ENCODE peak calls at places on chromosomes 1 and 21, in five cellular contexts. L, K, W, C and J are unnamed samples.

GRCh38 chr1:178096421-178096820 is 2.5 kb downstream of the RASAL2 start:
- DNase-seq in L (peak), K (no peak), W (no peak), C (no peak), J (no peak)

GRCh38 chr1:28259935-28260802 is 851 bp downstream of the SESN2 start:
- DNase-seq in L (peak), K (no peak), W (peak), C (peak), J (peak)

GRCh38 chr1:7116001-7116400 is 330.7 kb downstream of the CAMTA1 start:
- DNase-seq in L (no peak), K (no peak), W (no peak), C (no peak), J (no peak)

GRCh38 chr1:83725735-83726360 is 273.1 kb downstream of the TTLL7 start:
- DNase-seq in L (no peak), K (no peak), W (no peak), C (no peak), J (no peak)

GRCh38 chr1:224106568-224107281 is 7.2 kb upstream of the FBXO28 start:
- DNase-seq in L (peak), K (no peak), W (no peak), C (no peak), J (no peak)

GRCh38 chr1:169601096-169601881 is 15.0 kb upstream of the F5 start:
- DNase-seq in L (peak), K (no peak), W (no peak), C (no peak), J (no peak)

GRCh38 chr1:1629430-1630190 is 2.4 kb upstream of the MMP23B start:
- DNase-seq in L (no peak), K (no peak), W (no peak), C (peak), J (peak)

GRCh38 chr1:208201241-208201640 is 42.9 kb downstream of the PLXNA2 start:
- DNase-seq in L (peak), K (no peak), W (no peak), C (no peak), J (no peak)

GRCh38 chr1:8533907-8534306 is 216.0 kb downstream of the SLC45A1 start:
- DNase-seq in L (no peak), K (no peak), W (no peak), C (no peak), J (no peak)

GRCh38 chr1:43441166-43441893 is 12.4 kb downstream of the HYI start:
- DNase-seq in L (no peak), K (no peak), W (no peak), C (no peak), J (peak)

GRCh38 chr1:59484090-59484489 is 187.2 kb downstream of the FGGY start:
- DNase-seq in L (peak), K (no peak), W (no peak), C (no peak), J (no peak)

GRCh38 chr1:45669379-45669778 is 17.0 kb downstream of the GPBP1L1 start:
- DNase-seq in L (peak), K (no peak), W (no peak), C (no peak), J (no peak)

GRCh38 chr21:32520885-32521735 is 64.2 kb downstream of the TCP10L start:
- DNase-seq in L (peak), K (peak), W (peak), C (no peak), J (peak)

GRCh38 chr1:248243204-248243603 is 12.0 kb downstream of the OR2M4 start:
- DNase-seq in L (peak), K (peak), W (no peak), C (no peak), J (no peak)

GRCh38 chr1:2633936-2634491 is 1.2 kb upstream of the MMEL1 start:
- DNase-seq in L (no peak), K (no peak), W (no peak), C (peak), J (peak)

GRCh38 chr1:239053269-239053668 is 333.1 kb upstream of the CHRM3 start:
- DNase-seq in L (no peak), K (no peak), W (no peak), C (no peak), J (no peak)

GRCh38 chr1:198631292-198631691 is 7.5 kb upstream of the PTPRC start:
- DNase-seq in L (no peak), K (no peak), W (no peak), C (no peak), J (no peak)

GRCh38 chr1:106755682-106756406 is 300.6 kb upstream of the PRMT6 start:
- DNase-seq in L (peak), K (no peak), W (no peak), C (no peak), J (no peak)

GRCh38 chr1:59322394-59323179 is 25.7 kb downstream of the FGGY start:
- DNase-seq in L (no peak), K (no peak), W (no peak), C (no peak), J (no peak)

GRCh38 chr1:153360190-153360589 is 2.5 kb downstream of the S100A9 start:
- DNase-seq in L (no peak), K (no peak), W (no peak), C (no peak), J (peak)

GRCh38 chr1:59504281-59504680 is 207.4 kb downstream of the FGGY start:
- DNase-seq in L (no peak), K (no peak), W (no peak), C (no peak), J (no peak)

GRCh38 chr1:171794085-171794484 is 12.6 kb downstream of the METTL13 start:
- DNase-seq in L (peak), K (no peak), W (no peak), C (no peak), J (no peak)

GRCh38 chr1:179077396-179077795 is 4.5 kb upstream of the TOR3A start:
- DNase-seq in L (peak), K (no peak), W (no peak), C (no peak), J (no peak)

GRCh38 chr1:11924334-11925195 is 1.7 kb downstream of the KIAA2013 start:
- DNase-seq in L (no peak), K (no peak), W (no peak), C (no peak), J (no peak)

GRCh38 chr1:110346690-110347089 is 7.5 kb downstream of the RBM15 start:
- DNase-seq in L (no peak), K (no peak), W (no peak), C (no peak), J (no peak)

GRCh38 chr1:10829067-10829818 is 32.8 kb upstream of the CASZ1 start:
- DNase-seq in L (no peak), K (no peak), W (no peak), C (no peak), J (no peak)

GRCh38 chr1:207781312-207781711 is 29.5 kb downstream of the CD46 start:
- DNase-seq in L (no peak), K (no peak), W (no peak), C (no peak), J (no peak)

GRCh38 chr1:193562121-193562520 is 375.7 kb upstream of the B3GALT2 start:
- DNase-seq in L (no peak), K (no peak), W (no peak), C (no peak), J (no peak)

GRCh38 chr1:175834597-175834996 is 91.2 kb upstream of the TNR start:
- DNase-seq in L (no peak), K (no peak), W (no peak), C (no peak), J (no peak)